ENCODE peak calls at places on chromosomes 12 and 14, in four cellular contexts. One of them, this sample, is unnamed.

GRCh38 chr14:89921346-89921745 is 33.2 kb downstream of the EFCAB11 start:
- DNase-seq in MM.1S: no peak
- DNase-seq in neural progenitor cell: no peak
- DNase-seq in GM23248: peak; percentile 68
- DNase-seq in this sample: no peak

GRCh38 chr14:81269100-81269978 is 48.6 kb upstream of the GTF2A1 start:
- DNase-seq in MM.1S: peak; percentile 28
- DNase-seq in neural progenitor cell: peak; percentile 65
- DNase-seq in GM23248: peak; percentile 75
- DNase-seq in this sample: peak; percentile 11

GRCh38 chr12:7512528-7512927 is 9.0 kb upstream of the CD163 start:
- DNase-seq in MM.1S: no peak
- DNase-seq in neural progenitor cell: no peak
- DNase-seq in GM23248: peak; percentile 99
- DNase-seq in this sample: no peak

GRCh38 chr12:109018276-109018675 is 2.6 kb downstream of the SVOP start:
- DNase-seq in MM.1S: no peak
- DNase-seq in neural progenitor cell: peak; percentile 11
- DNase-seq in GM23248: no peak
- DNase-seq in this sample: no peak

GRCh38 chr12:27434673-27435565 is 11.6 kb upstream of the SMCO2 start:
- DNase-seq in MM.1S: no peak
- DNase-seq in neural progenitor cell: peak; percentile 17
- DNase-seq in GM23248: peak; percentile 50
- DNase-seq in this sample: peak; percentile 8

GRCh38 chr12:60012659-60013058 is 416.8 kb downstream of the SLC16A7 start:
- DNase-seq in MM.1S: no peak
- DNase-seq in neural progenitor cell: no peak
- DNase-seq in GM23248: no peak
- DNase-seq in this sample: no peak

GRCh38 chr12:124700810-124701594 is 133.6 kb upstream of the NCOR2 start:
- DNase-seq in MM.1S: no peak
- DNase-seq in neural progenitor cell: peak; percentile 62
- DNase-seq in GM23248: peak; percentile 69
- DNase-seq in this sample: no peak

GRCh38 chr12:105369014-105369413 is 38.5 kb downstream of the C12orf75 start:
- DNase-seq in MM.1S: no peak
- DNase-seq in neural progenitor cell: no peak
- DNase-seq in GM23248: peak; percentile 96
- DNase-seq in this sample: no peak

GRCh38 chr12:10372534-10372931 is 17.3 kb downstream of the KLRK1 start:
- DNase-seq in MM.1S: no peak
- DNase-seq in neural progenitor cell: no peak
- DNase-seq in GM23248: no peak
- DNase-seq in this sample: no peak

GRCh38 chr12:109480356-109480755 is 2.9 kb downstream of the UBE3B start:
- DNase-seq in MM.1S: no peak
- DNase-seq in neural progenitor cell: no peak
- DNase-seq in GM23248: no peak
- DNase-seq in this sample: no peak

GRCh38 chr12:110750784-110751461 is 8.2 kb upstream of the PPP1CC start:
- DNase-seq in MM.1S: no peak
- DNase-seq in neural progenitor cell: no peak
- DNase-seq in GM23248: peak; percentile 80
- DNase-seq in this sample: no peak

GRCh38 chr12:50839032-50839431 is 3.7 kb upstream of the TMPRSS12 start:
- DNase-seq in MM.1S: no peak
- DNase-seq in neural progenitor cell: no peak
- DNase-seq in GM23248: peak; percentile 36
- DNase-seq in this sample: no peak

GRCh38 chr14:96484391-96484790 is 17.8 kb upstream of the PAPOLA start:
- DNase-seq in MM.1S: no peak
- DNase-seq in neural progenitor cell: no peak
- DNase-seq in GM23248: no peak
- DNase-seq in this sample: no peak

GRCh38 chr14:67787673-67788072 is 28.7 kb downstream of the ZFYVE26 start:
- DNase-seq in MM.1S: no peak
- DNase-seq in neural progenitor cell: no peak
- DNase-seq in GM23248: no peak
- DNase-seq in this sample: no peak

GRCh38 chr14:103104389-103104653 is 9.8 kb downstream of the EXOC3L4 start:
- DNase-seq in MM.1S: no peak
- DNase-seq in neural progenitor cell: no peak
- DNase-seq in GM23248: no peak
- DNase-seq in this sample: no peak

GRCh38 chr12:124761876-124762275 is 101.8 kb downstream of the SCARB1 start:
- DNase-seq in MM.1S: no peak
- DNase-seq in neural progenitor cell: no peak
- DNase-seq in GM23248: no peak
- DNase-seq in this sample: peak; percentile 1

GRCh38 chr14:73376585-73376984 is 81.8 kb downstream of the NUMB start:
- DNase-seq in MM.1S: no peak
- DNase-seq in neural progenitor cell: no peak
- DNase-seq in GM23248: no peak
- DNase-seq in this sample: no peak

GRCh38 chr12:15883536-15883935 is 1.3 kb downstream of the STRAP start:
- DNase-seq in MM.1S: no peak
- DNase-seq in neural progenitor cell: no peak
- DNase-seq in GM23248: peak; percentile 65
- DNase-seq in this sample: no peak

GRCh38 chr14:58746261-58746660 is 108.5 kb downstream of the DACT1 start:
- DNase-seq in MM.1S: no peak
- DNase-seq in neural progenitor cell: no peak
- DNase-seq in GM23248: peak; percentile 65
- DNase-seq in this sample: no peak

GRCh38 chr14:34997762-34998161 is 15.0 kb downstream of the SRP54 start:
- DNase-seq in MM.1S: no peak
- DNase-seq in neural progenitor cell: peak; percentile 55
- DNase-seq in GM23248: no peak
- DNase-seq in this sample: no peak

GRCh38 chr14:74333909-74334308 is 14.4 kb upstream of the VRTN start:
- DNase-seq in MM.1S: no peak
- DNase-seq in neural progenitor cell: no peak
- DNase-seq in GM23248: peak; percentile 81
- DNase-seq in this sample: peak; percentile 30

GRCh38 chr14:69460093-69460701 is 24.3 kb upstream of the PLEKHD1 start:
- DNase-seq in MM.1S: peak; percentile 33
- DNase-seq in neural progenitor cell: peak; percentile 64
- DNase-seq in GM23248: peak; percentile 93
- DNase-seq in this sample: peak; percentile 82

GRCh38 chr14:65191716-65192115 is 89.4 kb upstream of the MAX start:
- DNase-seq in MM.1S: no peak
- DNase-seq in neural progenitor cell: no peak
- DNase-seq in GM23248: no peak
- DNase-seq in this sample: no peak

GRCh38 chr12:26188132-26188531 is 7.2 kb upstream of the SSPN start:
- DNase-seq in MM.1S: no peak
- DNase-seq in neural progenitor cell: no peak
- DNase-seq in GM23248: peak; percentile 83
- DNase-seq in this sample: no peak

GRCh38 chr12:45458854-45459807 is 243.2 kb downstream of the ANO6 start:
- DNase-seq in MM.1S: no peak
- DNase-seq in neural progenitor cell: no peak
- DNase-seq in GM23248: peak; percentile 54
- DNase-seq in this sample: no peak

GRCh38 chr14:46973295-46973694 is 321.7 kb upstream of the RPL10L start:
- DNase-seq in MM.1S: no peak
- DNase-seq in neural progenitor cell: no peak
- DNase-seq in GM23248: no peak
- DNase-seq in this sample: no peak

GRCh38 chr12:117072106-117072505 is 27.1 kb downstream of the TESC start:
- DNase-seq in MM.1S: no peak
- DNase-seq in neural progenitor cell: no peak
- DNase-seq in GM23248: no peak
- DNase-seq in this sample: no peak

GRCh38 chr14:99023371-99023770 is 248.6 kb downstream of the BCL11B start:
- DNase-seq in MM.1S: no peak
- DNase-seq in neural progenitor cell: no peak
- DNase-seq in GM23248: no peak
- DNase-seq in this sample: no peak

GRCh38 chr14:75274045-75274898 is 4.4 kb upstream of the FOS start:
- DNase-seq in MM.1S: no peak
- DNase-seq in neural progenitor cell: no peak
- DNase-seq in GM23248: no peak
- DNase-seq in this sample: no peak

GRCh38 chr12:102631274-102631673 is 150.9 kb upstream of the IGF1 start:
- DNase-seq in MM.1S: no peak
- DNase-seq in neural progenitor cell: no peak
- DNase-seq in GM23248: peak; percentile 92
- DNase-seq in this sample: peak; percentile 69

GRCh38 chr12:111269688-111270087 is 99.2 kb downstream of the PHETA1 start:
- DNase-seq in MM.1S: no peak
- DNase-seq in neural progenitor cell: no peak
- DNase-seq in GM23248: no peak
- DNase-seq in this sample: no peak

GRCh38 chr12:54404061-54405004 is 14.7 kb downstream of the ITGA5 start:
- DNase-seq in MM.1S: peak; percentile 52
- DNase-seq in neural progenitor cell: peak; percentile 84
- DNase-seq in GM23248: peak; percentile 61
- DNase-seq in this sample: no peak

GRCh38 chr12:25135531-25136154 is 59.3 kb downstream of the DNAI7 start:
- DNase-seq in MM.1S: no peak
- DNase-seq in neural progenitor cell: peak; percentile 28
- DNase-seq in GM23248: no peak
- DNase-seq in this sample: peak; percentile 51

GRCh38 chr12:50505945-50506344 is 1.2 kb downstream of the DIP2B start:
- DNase-seq in MM.1S: no peak
- DNase-seq in neural progenitor cell: peak; percentile 16
- DNase-seq in GM23248: peak; percentile 46
- DNase-seq in this sample: no peak

GRCh38 chr14:24670594-24670993 is 36.6 kb upstream of the GZMB start:
- DNase-seq in MM.1S: no peak
- DNase-seq in neural progenitor cell: no peak
- DNase-seq in GM23248: no peak
- DNase-seq in this sample: no peak

GRCh38 chr12:17416748-17417147 is 673.2 kb downstream of the RERGL start:
- DNase-seq in MM.1S: no peak
- DNase-seq in neural progenitor cell: no peak
- DNase-seq in GM23248: no peak
- DNase-seq in this sample: no peak

GRCh38 chr12:121767525-121768016 is 25.9 kb downstream of the RHOF start:
- DNase-seq in MM.1S: no peak
- DNase-seq in neural progenitor cell: no peak
- DNase-seq in GM23248: peak; percentile 90
- DNase-seq in this sample: no peak

GRCh38 chr12:121770388-121770787 is 23.1 kb downstream of the RHOF start:
- DNase-seq in MM.1S: no peak
- DNase-seq in neural progenitor cell: no peak
- DNase-seq in GM23248: no peak
- DNase-seq in this sample: no peak

GRCh38 chr12:121769831-121770301 is 23.6 kb downstream of the RHOF start:
- DNase-seq in MM.1S: no peak
- DNase-seq in neural progenitor cell: no peak
- DNase-seq in GM23248: no peak
- DNase-seq in this sample: no peak

GRCh38 chr12:121770802-121771625 is 22.5 kb downstream of the RHOF start:
- DNase-seq in MM.1S: no peak
- DNase-seq in neural progenitor cell: no peak
- DNase-seq in GM23248: no peak
- DNase-seq in this sample: no peak

GRCh38 chr12:121769297-121769830 is 24.1 kb downstream of the RHOF start:
- DNase-seq in MM.1S: no peak
- DNase-seq in neural progenitor cell: no peak
- DNase-seq in GM23248: no peak
- DNase-seq in this sample: no peak
- H3K27ac ChIP-seq in MM.1S: no peak overlapping the region
- H3K27ac ChIP-seq in neural progenitor cell: no peak overlapping the region
- H3K27ac ChIP-seq in GM23248: no peak overlapping the region
- H3K27ac ChIP-seq in this sample: no peak overlapping the region

DNA sequence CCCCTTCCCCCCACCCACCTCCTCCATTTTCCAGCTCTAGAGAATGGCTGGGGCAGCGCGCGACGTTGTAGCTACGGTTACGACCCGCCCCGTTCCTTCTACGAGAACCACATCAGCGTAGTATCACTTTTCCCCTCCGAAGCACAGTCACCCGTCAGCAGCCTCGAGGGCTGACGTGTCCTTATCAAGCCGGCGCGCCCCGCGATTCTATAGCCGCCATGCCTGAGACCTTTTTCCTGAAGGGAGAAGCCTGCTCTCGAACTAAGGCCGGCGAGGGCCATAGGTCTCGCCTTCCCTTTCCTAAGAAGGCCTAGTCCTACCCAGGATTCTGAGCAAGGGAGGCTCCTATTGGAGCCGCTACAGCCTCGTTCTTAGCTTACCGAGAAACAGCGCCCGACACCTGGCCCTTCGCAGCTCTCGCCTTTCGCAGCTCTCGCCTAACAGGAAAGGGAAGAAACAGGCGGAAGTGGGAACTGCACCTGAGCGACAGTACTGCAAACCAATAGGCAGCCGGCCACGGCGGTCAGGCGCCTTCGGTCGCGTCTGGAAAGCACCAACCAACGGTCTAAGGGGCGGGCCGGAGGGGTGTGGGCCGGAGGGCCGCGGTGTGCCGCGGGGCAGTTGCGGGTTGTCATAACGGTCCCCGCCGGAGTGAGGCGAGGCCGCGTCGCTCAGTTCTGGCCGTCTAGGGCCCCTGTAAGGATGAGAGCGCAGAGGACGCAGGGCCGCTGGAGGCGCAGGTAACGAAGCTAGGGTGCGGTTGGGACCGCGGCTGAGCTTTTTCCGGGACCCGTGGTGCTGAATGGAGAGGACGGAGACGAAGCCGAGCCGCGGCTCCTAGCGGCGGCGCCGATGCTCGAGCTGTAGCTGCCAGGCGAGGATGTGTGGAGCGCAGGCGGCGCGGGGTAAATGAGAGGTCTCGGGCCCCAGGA is at the start of the genes MGAT2 and RPL36AL:
- DNase-seq in MM.1S: peak; percentile 92
- DNase-seq in neural progenitor cell: peak; percentile 99
- DNase-seq in GM23248: peak; percentile 99
- DNase-seq in this sample: peak; percentile 92
- H3F3A ChIP-seq in MM.1S: peaks cover 11% of the 10 kb centered on the region
- H3F3A ChIP-seq in neural progenitor cell: peaks cover 52% of the 10 kb centered on the region
- H3F3A ChIP-seq in GM23248: peaks cover 61% of the 10 kb centered on the region
- H3F3A ChIP-seq in this sample: peaks cover 53% of the 10 kb centered on the region

GRCh38 chr12:62686938-62687337 is 220.3 kb downstream of the MON2 start:
- DNase-seq in MM.1S: no peak
- DNase-seq in neural progenitor cell: no peak
- DNase-seq in GM23248: peak; percentile 71
- DNase-seq in this sample: no peak
- H3K4me1 ChIP-seq in MM.1S: peaks cover 27% of the 10 kb centered on the region
- H3K4me1 ChIP-seq in neural progenitor cell: peaks cover 22% of the 10 kb centered on the region
- H3K4me1 ChIP-seq in GM23248: peaks cover 45% of the 10 kb centered on the region
- H3K4me1 ChIP-seq in this sample: no peaks in the 10 kb centered on the region

DNA sequence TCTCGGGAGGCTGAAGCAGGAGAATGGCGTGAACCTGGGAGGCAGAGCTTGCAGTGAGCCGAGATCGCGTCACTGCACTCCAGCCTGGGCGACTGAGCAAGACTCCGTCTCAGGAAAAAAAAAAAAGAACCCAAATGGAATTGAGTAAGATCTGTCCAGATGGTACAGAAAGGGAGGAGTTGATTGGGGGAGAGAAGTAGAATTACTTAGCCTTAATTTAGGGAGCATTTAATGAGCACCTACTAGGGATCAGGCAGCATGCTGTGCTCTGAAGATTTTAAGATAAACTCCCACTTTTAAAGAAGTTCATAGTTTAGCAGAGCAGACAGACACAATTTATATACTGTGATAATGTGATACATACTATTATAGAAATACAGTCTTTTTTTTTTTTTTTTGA is 4.5 kb downstream of the RAB5B start:
- DNase-seq in MM.1S: no peak
- DNase-seq in neural progenitor cell: no peak
- DNase-seq in GM23248: no peak
- DNase-seq in this sample: no peak
- H3K27ac ChIP-seq in MM.1S: no peak overlapping the region
- H3K27ac ChIP-seq in neural progenitor cell: no peak overlapping the region
- H3K27ac ChIP-seq in GM23248: no peak overlapping the region
- H3K27ac ChIP-seq in this sample: no peak overlapping the region